ENCODE peak calls at places on chromosomes 13 and 19, in eight cellular contexts. H, A, T, I, M, L, E and K are unnamed samples. For H3K4me1 and H3K27me3, the result is how much of the 10 kb centered on the place peaks cover.

GRCh38 chr19:53092723-53093122 is 10.5 kb downstream of the ZNF160 start:
- DNase-seq in E (no peak), T (no peak), H (no peak), M (no peak), L (no peak), I (no peak), A (no peak), K (no peak)

GRCh38 chr13:95524270-95524901 is 28.1 kb upstream of the CLDN10 start:
- DNase-seq in E (no peak), T (no peak), H (no peak), M (no peak), I (no peak), L (no peak), A (no peak), K (no peak)

GRCh38 chr19:6891761-6892385 is 4.5 kb downstream of the ADGRE1 start:
- DNase-seq in T (no peak), A (peak), M (no peak), E (no peak), H (no peak), L (no peak), I (no peak), K (no peak)

GRCh38 chr19:37468961-37469777 is at the start of gene ZNF570:
- DNase-seq in A (peak), I (peak), M (peak), E (peak), T (peak), L (peak), H (peak), K (peak)

GRCh38 chr19:1508507-1508856 is 4.3 kb downstream of the ADAMTSL5 start:
- DNase-seq in A (no peak), H (no peak), E (no peak), M (no peak), L (no peak), I (no peak), T (no peak), K (no peak)

GRCh38 chr13:62767473-62767872 is 1351.8 kb upstream of the PCDH20 start:
- DNase-seq in A (no peak), E (no peak), H (no peak), L (no peak), M (no peak), I (no peak), T (no peak), K (no peak)

GRCh38 chr13:27290715-27291114 is 20.1 kb downstream of the RASL11A start:
- DNase-seq in L (no peak), I (no peak), T (no peak), E (no peak), M (no peak), A (no peak), H (no peak), K (no peak)

GRCh38 chr19:16143399-16144215 is at the start of gene HSH2D:
- DNase-seq in H (peak), T (peak), L (no peak), A (peak), M (peak), E (peak), I (no peak), K (peak)

GRCh38 chr19:12365094-12365371 is 450 bp downstream of the ZNF442 start:
- DNase-seq in L (peak), H (peak), E (no peak), I (no peak), A (no peak), M (no peak), T (no peak), K (no peak)

GRCh38 chr13:18962168-18962734 is 219.4 kb downstream of the TUBA3C start:
- DNase-seq in M (no peak), L (no peak), I (no peak), A (no peak), H (no peak), E (no peak), T (no peak), K (no peak)

GRCh38 chr13:72290962-72291681 is 424.1 kb upstream of the DACH1 start:
- DNase-seq in E (no peak), M (no peak), I (no peak), A (no peak), L (peak), T (no peak), H (no peak), K (peak)

GRCh38 chr19:50191270-50191669 is 12.2 kb upstream of the MYH14 start:
- DNase-seq in T (no peak), E (no peak), I (no peak), A (no peak), M (no peak), H (no peak), L (no peak), K (no peak)

GRCh38 chr13:39411501-39411900 is 191.5 kb downstream of the LHFPL6 start:
- DNase-seq in L (peak), E (no peak), T (no peak), M (no peak), A (no peak), I (no peak), H (no peak), K (no peak)

GRCh38 chr19:18439025-18439909 is 1.3 kb upstream of the ISYNA1 start:
- DNase-seq in L (peak), I (peak), A (no peak), E (no peak), M (no peak), H (peak), T (peak), K (no peak)

GRCh38 chr19:13092206-13092605 is 10.5 kb downstream of the LYL1 start:
- DNase-seq in A (no peak), H (no peak), T (no peak), E (no peak), L (no peak), M (no peak), I (peak), K (no peak)

GRCh38 chr19:37127999-37128820 is 44.3 kb downstream of the ZNF585A start:
- DNase-seq in T (no peak), E (no peak), I (no peak), A (no peak), H (no peak), M (no peak), L (no peak), K (no peak)

GRCh38 chr13:104534847-104535246 is 1468.6 kb upstream of the SLC10A2 start:
- DNase-seq in E (no peak), M (no peak), T (no peak), I (no peak), L (no peak), A (no peak), H (no peak), K (peak)

GRCh38 chr13:34750078-34750703 is 191.9 kb upstream of the NBEA start:
- DNase-seq in E (no peak), H (no peak), T (peak), A (no peak), L (peak), I (peak), M (no peak), K (peak)

GRCh38 chr19:15544970-15545369 is 36.6 kb downstream of the CYP4F22 start:
- DNase-seq in L (no peak), T (no peak), A (no peak), E (no peak), I (no peak), M (peak), H (no peak), K (no peak)

GRCh38 chr13:109274188-109274821 is 512.1 kb downstream of the IRS2 start:
- DNase-seq in A (no peak), H (no peak), E (no peak), I (no peak), T (peak), L (peak), M (no peak), K (peak)

GRCh38 chr13:73158851-73159250 is 100.0 kb downstream of the KLF5 start:
- DNase-seq in L (peak), T (no peak), A (no peak), M (no peak), E (no peak), I (no peak), H (no peak), K (no peak)

GRCh38 chr13:77779461-77780272 is 82.2 kb downstream of the SLAIN1 start:
- DNase-seq in L (peak), M (no peak), I (no peak), E (no peak), A (peak), T (peak), H (peak), K (peak)

GRCh38 chr13:45809810-45810394 is 41.7 kb downstream of the SIAH3 start:
- DNase-seq in L (no peak), I (no peak), T (no peak), M (no peak), A (no peak), H (no peak), E (no peak), K (no peak)

GRCh38 chr19:28148554-28148953 is 1064.4 kb downstream of the UQCRFS1 start:
- DNase-seq in L (no peak), H (no peak), E (no peak), T (no peak), M (no peak), I (no peak), A (no peak), K (no peak)

GRCh38 chr19:17681505-17682125 is 6.5 kb downstream of the UNC13A start:
- DNase-seq in M (peak), L (peak), E (peak), T (no peak), I (peak), A (no peak), H (no peak), K (no peak)

GRCh38 chr19:10580979-10581631 is 6.0 kb downstream of the AP1M2 start:
- DNase-seq in E (peak), A (peak), M (peak), T (peak), I (peak), L (peak), H (peak), K (no peak)

GRCh38 chr19:16015805-16016173 is 60.5 kb upstream of the TPM4 start:
- DNase-seq in I (peak), M (peak), T (no peak), L (no peak), A (no peak), E (no peak), H (no peak), K (no peak)

GRCh38 chr13:30339721-30340366 is 32.5 kb upstream of the KATNAL1 start:
- DNase-seq in A (no peak), M (no peak), I (peak), H (no peak), T (no peak), E (no peak), L (peak), K (no peak)

GRCh38 chr13:26957163-26957562 is 196.6 kb upstream of the GPR12 start:
- DNase-seq in A (no peak), M (no peak), E (no peak), H (no peak), T (no peak), I (no peak), L (no peak), K (no peak)

GRCh38 chr19:18494267-18494607 is 27.6 kb downstream of the ELL start:
- DNase-seq in I (peak), A (peak), L (peak), T (no peak), H (no peak), M (no peak), E (no peak), K (no peak)

DNA sequence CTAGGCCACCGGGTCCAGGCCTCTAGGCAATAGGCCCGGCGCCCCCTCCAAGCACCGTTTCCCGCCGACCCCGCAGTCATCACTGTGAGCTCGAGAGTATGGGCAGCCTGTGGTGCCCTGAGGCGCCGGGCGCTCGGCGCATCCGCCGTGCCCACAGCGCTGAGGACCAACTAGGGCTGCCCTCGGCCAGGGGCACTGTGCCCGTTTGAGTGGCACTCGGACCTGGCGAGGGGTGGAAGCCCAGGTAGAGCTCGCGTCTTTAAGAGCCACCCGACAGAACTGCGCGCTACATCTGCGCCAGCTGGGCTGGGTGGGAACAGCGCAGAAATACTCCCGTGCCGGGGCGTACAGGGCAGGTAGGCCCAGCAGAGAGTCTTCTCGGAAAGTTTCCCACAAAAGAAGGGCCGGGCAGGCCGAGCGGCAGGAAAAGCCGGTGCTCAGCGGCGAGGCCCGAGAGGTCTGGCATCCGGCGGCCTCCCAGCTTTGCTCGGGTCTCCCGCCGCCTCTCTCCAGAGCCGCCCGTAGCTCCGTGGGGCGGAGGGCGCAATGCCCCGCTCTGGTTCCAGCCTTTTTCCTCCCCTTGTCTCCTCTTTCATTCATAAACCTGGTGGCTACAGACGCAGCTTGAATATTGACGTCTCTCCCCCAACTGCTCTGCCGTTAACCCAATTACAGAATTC is 5.4 kb upstream of the SOX1 start:
- DNase-seq in T (no peak), A (no peak), E (no peak), M (no peak), H (no peak), I (no peak), L (no peak), K (no peak)
- H3K4me3 ChIP-seq in T (no peak), A (no peak), E (no peak), M (no peak), H (no peak), I (no peak), L (no peak), K (no peak)

GRCh38 chr13:98474761-98475160 is 102.1 kb downstream of the STK24 start:
- DNase-seq in I (no peak), H (no peak), L (no peak), M (no peak), A (no peak), T (no peak), E (no peak), K (no peak)
- H3K4me1 ChIP-seq in I (under half), H (half or more), L (under half), M (under half), A (under half), T (under half), E (under half), K (under half)

GRCh38 chr19:39193785-39194184 is 3.0 kb upstream of the NCCRP1 start:
- DNase-seq in H (peak), L (no peak), T (no peak), M (no peak), A (no peak), I (no peak), E (no peak), K (no peak)
- H3K27me3 ChIP-seq in H (under half), L (under half), T (under half), M (under half), A (under half), I (under half), E (under half), K (under half)

GRCh38 chr19:29596885-29597525 is 9.1 kb upstream of the POP4 start:
- DNase-seq in H (no peak), T (no peak), E (no peak), L (no peak), A (no peak), I (no peak), M (no peak), K (no peak)
- H3K4me3 ChIP-seq in H (no peak), T (no peak), E (no peak), L (no peak), A (no peak), I (no peak), M (no peak), K (no peak)

DNA sequence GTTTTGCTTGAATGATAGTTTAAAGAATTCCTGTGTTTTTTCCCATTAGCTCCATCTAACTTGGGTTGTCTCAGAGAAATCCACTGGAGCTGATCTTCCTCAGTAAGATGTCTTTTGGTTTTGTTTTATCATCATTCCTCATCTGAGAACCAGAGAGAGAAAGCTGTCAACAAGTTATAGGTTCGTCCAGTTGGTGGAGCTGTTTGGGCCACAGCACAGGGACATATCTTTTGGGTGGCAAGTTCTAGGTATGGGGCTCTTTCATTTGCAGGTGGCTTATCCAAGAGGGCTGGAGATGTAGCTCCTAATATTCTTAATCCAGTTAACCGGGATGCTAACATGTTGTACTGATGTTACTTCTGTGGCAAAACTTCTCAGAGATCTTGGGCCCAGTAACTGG is 174.2 kb downstream of the KCNRG start:
- DNase-seq in M (no peak), L (no peak), I (no peak), E (no peak), A (peak), H (no peak), T (no peak), K (no peak)
- H3K4me1 ChIP-seq in M (under half), L (under half), I (under half), E (under half), A (under half), H (under half), T (under half), K (under half)

GRCh38 chr19:35331551-35332214 is 2.7 kb downstream of the CD22 start:
- DNase-seq in I (no peak), A (no peak), E (no peak), T (no peak), H (no peak), M (no peak), L (no peak), K (no peak)

GRCh38 chr19:35330475-35330874 is 1.5 kb downstream of the CD22 start:
- DNase-seq in H (no peak), M (no peak), I (no peak), E (no peak), L (no peak), T (no peak), A (no peak), K (no peak)

GRCh38 chr19:35334064-35334753 is 5.2 kb downstream of the CD22 start:
- DNase-seq in H (no peak), M (no peak), E (no peak), A (no peak), T (no peak), I (no peak), L (no peak), K (no peak)

GRCh38 chr19:35329323-35329722 is 336 bp downstream of the CD22 start:
- DNase-seq in L (no peak), T (no peak), E (no peak), H (no peak), A (no peak), I (no peak), M (no peak), K (no peak)

GRCh38 chr19:35332817-35333216 is 3.8 kb downstream of the CD22 start:
- DNase-seq in L (no peak), A (peak), H (no peak), I (no peak), T (no peak), E (no peak), M (no peak), K (no peak)
- H3K27me3 ChIP-seq in L (under half), A (under half), H (half or more), I (under half), T (under half), E (under half), M (under half), K (under half)

DNA sequence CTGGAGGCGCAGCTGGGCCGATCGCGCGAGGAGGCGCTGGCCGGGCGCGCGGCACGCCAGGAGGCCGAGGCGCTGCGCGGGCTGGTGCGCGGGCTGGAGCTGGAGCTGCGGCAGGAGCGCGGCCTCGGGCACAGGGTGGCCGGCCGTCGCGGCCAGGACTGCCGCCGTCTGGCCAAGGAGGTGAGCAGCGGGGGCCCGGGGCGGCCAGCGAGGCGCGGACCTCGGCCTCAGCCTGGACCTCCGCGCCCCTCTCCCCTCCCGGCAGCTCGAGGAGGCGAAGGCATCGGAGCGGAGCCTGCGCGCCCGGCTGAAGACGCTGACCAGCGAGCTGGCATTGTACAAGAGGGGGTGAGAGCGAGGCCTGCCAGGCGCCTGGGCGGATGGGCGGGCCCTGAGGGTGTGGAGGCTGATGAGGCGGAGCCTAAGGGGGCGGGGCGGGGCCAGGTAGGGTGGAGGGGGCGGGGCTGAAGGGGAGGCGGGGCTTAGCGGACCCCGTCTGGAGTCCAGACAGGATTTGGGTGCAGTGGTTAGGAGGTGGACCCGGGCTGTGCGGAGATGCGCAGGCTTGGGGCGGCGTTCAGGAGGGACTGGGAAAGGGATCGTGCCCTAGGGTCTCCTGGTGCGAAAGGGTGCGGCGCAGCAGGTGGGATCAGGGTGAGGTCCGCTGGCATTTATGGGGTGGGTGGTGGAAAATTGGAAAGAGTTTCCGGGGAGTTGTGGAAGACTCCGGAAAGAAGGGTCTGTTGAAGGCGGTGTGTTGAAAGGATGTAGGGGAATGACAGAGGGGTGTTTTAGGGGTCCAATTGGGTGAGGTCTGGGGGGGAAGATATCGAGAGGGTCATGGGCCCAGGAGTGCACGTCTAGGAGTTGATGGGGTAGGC is 7.5 kb downstream of the PGLYRP1 start:
- DNase-seq in L (peak), H (peak), A (peak), T (peak), M (peak), I (peak), E (peak), K (no peak)
- H3K4me3 ChIP-seq in L (no peak), H (peak), A (no peak), T (no peak), M (no peak), I (no peak), E (peak), K (peak)

GRCh38 chr13:102240110-102240509 is 161.7 kb downstream of the FGF14 start:
- DNase-seq in M (no peak), T (no peak), E (no peak), H (no peak), L (no peak), A (no peak), I (no peak), K (no peak)

GRCh38 chr13:102250448-102250847 is 151.4 kb downstream of the FGF14 start:
- DNase-seq in A (no peak), T (no peak), H (no peak), E (no peak), I (no peak), L (no peak), M (no peak), K (no peak)

DNA sequence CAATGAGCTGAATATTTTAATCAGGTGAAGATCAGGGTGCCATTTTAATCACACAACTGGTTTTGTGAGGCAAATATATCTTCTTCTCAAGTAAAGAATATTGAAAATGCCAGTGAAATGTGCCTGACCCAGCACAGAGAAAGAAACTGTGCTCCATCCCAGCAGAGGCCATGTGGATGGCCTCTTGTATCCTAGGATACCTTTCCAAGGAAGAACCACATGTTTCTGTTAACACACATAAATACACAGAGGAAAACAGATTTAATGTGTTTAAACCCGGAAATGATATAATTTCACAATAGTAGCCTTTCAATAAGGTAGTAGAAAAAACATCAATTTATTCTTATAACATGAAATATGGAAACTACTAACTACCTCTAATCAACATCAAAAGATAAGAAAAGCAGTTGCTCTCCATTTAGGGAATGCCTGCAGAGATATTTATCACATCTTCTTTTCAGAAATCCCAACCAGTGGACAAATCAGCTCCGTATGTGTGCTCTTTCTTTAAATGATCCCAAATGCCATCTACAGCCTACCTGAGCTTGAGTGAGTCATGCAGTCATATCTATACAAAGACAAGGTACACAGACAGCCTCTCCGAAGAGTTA is 157.1 kb downstream of the FGF14 start:
- DNase-seq in A (no peak), I (no peak), E (no peak), T (no peak), H (no peak), L (no peak), M (no peak), K (no peak)
- H3K4me1 ChIP-seq in A (under half), I (under half), E (under half), T (under half), H (under half), L (under half), M (under half), K (under half)